ENCODE peak calls at places on chromosome 17, in four cellular contexts. K is psoas muscle, L is NB4, P is cardiac fibroblast. E is an unnamed sample.

GRCh38 chr17:145671-146541 is 8.5 kb downstream of the SCGB1C2 start:
- DNase-seq in L (no peak), P (no peak), K (peak), E (no peak)

GRCh38 chr17:76053230-76054111 is 18.8 kb downstream of the SRP68 start:
- DNase-seq in K (no peak), P (peak), L (peak), E (no peak)

GRCh38 chr17:4584125-4584834 is at the start of gene SMTNL2:
- DNase-seq in L (no peak), P (no peak), K (peak), E (no peak)

GRCh38 chr17:32386844-32387243 is 36.9 kb downstream of the ZNF207 start:
- DNase-seq in P (peak), K (no peak), L (no peak), E (no peak)

GRCh38 chr17:7834554-7834890 is 505 bp downstream of the KDM6B start:
- DNase-seq in L (no peak), P (peak), K (peak), E (peak)

GRCh38 chr17:61570118-61570517 is 20.9 kb downstream of the NACA2 start:
- DNase-seq in L (no peak), P (peak), K (no peak), E (peak)

GRCh38 chr17:36498560-36499300 is 12.2 kb downstream of the ZNHIT3 start:
- DNase-seq in L (no peak), K (no peak), P (no peak), E (no peak)

GRCh38 chr17:81428121-81428515 is 32.9 kb downstream of the BAHCC1 start:
- DNase-seq in K (peak), L (peak), P (no peak), E (no peak)

GRCh38 chr17:79465011-79466006 is 145.5 kb downstream of the RBFOX3 start:
- DNase-seq in K (peak), P (no peak), L (no peak), E (no peak)

GRCh38 chr17:37702605-37703004 is 42.3 kb downstream of the HNF1B start:
- DNase-seq in L (no peak), K (no peak), P (peak), E (no peak)

GRCh38 chr17:33053641-33054040 is 62.0 kb downstream of the SPACA3 start:
- DNase-seq in L (no peak), P (no peak), K (no peak), E (no peak)

GRCh38 chr17:66313325-66313724 is 10.9 kb downstream of the PRKCA start:
- DNase-seq in P (no peak), L (no peak), K (no peak), E (no peak)

GRCh38 chr17:18191967-18192366 is 8.3 kb downstream of the ALKBH5 start:
- DNase-seq in L (no peak), P (peak), K (no peak), E (no peak)

GRCh38 chr17:71503710-71504471 is 616.9 kb upstream of the SOX9 start:
- DNase-seq in L (no peak), P (no peak), K (no peak), E (no peak)

GRCh38 chr17:18143044-18143936 is 34.7 kb downstream of the MYO15A start:
- DNase-seq in L (peak), K (no peak), P (peak), E (peak)

GRCh38 chr17:34269969-34270368 is at the start of gene CCL7:
- DNase-seq in K (no peak), L (peak), P (peak), E (no peak)

GRCh38 chr17:41116292-41116691 is 1.9 kb downstream of the KRTAP4-11 start:
- DNase-seq in L (no peak), P (no peak), K (no peak), E (no peak)

GRCh38 chr17:48997827-48998556 is 807 bp downstream of the IGF2BP1 start:
- DNase-seq in L (peak), P (no peak), K (no peak), E (no peak)

GRCh38 chr17:80116276-80116922 is 15.0 kb downstream of the GAA start:
- DNase-seq in L (no peak), P (no peak), K (no peak), E (no peak)

GRCh38 chr17:50947844-50948514 is 81.8 kb upstream of the TOB1 start:
- DNase-seq in L (no peak), P (no peak), K (peak), E (no peak)

GRCh38 chr17:45722161-45722560 is 62.0 kb upstream of the CRHR1 start:
- DNase-seq in P (peak), L (peak), K (no peak), E (no peak)

GRCh38 chr17:7982171-7982570 is 20.2 kb upstream of the GUCY2D start:
- DNase-seq in K (no peak), P (peak), L (peak), E (no peak)

GRCh38 chr17:71080937-71081336 is 911.6 kb downstream of the KCNJ2 start:
- DNase-seq in L (no peak), P (no peak), K (no peak), E (no peak)

GRCh38 chr17:76038050-76038449 is 10.9 kb upstream of the EVPL start:
- DNase-seq in P (no peak), L (no peak), K (no peak), E (no peak)

GRCh38 chr17:9291912-9292562 is 270.7 kb downstream of the NTN1 start:
- DNase-seq in K (peak), P (peak), L (peak), E (peak)

GRCh38 chr17:13541032-13541480 is 60.7 kb downstream of the HS3ST3A1 start:
- DNase-seq in K (no peak), L (no peak), P (peak), E (no peak)

GRCh38 chr17:32783602-32784001 is 93.3 kb downstream of the MYO1D start:
- DNase-seq in L (peak), P (peak), K (no peak), E (peak)

GRCh38 chr17:50501054-50501453 is 7.2 kb upstream of the MYCBPAP start:
- DNase-seq in L (peak), P (peak), K (no peak), E (peak)

GRCh38 chr17:75639327-75639726 is 6.1 kb downstream of the SMIM5 start:
- DNase-seq in P (no peak), K (peak), L (no peak), E (no peak)

DNA sequence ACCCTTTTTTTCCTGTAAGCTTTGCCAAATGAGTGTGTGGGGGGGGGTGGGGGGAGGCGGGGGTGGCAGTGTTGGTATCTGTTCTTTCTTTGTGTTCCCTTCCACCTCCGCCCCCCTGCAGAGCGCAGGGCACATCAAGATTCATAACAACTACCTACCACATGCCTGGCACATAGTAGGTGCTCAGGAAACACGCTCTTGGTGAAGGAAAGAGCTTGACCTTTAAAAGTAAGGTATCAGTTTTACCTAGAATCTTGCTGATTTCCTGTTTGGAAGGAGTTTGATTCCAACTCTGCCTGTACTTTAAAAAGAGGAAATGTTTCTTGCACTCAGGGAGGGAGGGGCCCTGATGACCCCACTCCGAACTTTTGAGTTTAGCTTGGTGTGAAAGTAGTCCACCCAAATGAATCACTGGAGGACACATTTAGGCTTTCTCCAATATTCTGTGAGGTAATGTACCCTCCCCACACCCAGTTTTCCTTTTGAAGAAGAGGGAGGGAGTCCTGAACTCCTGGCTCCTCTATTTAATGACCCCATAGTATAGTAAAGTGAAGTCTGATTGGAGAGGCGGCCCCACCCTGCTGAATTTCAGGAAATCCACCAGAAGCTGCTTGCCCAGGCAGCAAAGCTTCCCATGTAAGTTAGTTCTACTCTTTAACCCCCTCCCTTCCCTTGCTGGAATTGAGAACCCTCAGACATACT is 549 bp upstream of the FAM20A start:
- DNase-seq in K (peak), P (no peak), L (no peak), E (no peak)
- H3K4me3 ChIP-seq in K (peak), P (no peak), L (no peak), E (no peak)

GRCh38 chr17:68453991-68454665 is 3.2 kb downstream of the WIPI1 start:
- DNase-seq in L (no peak), P (no peak), K (no peak), E (no peak)

GRCh38 chr17:68457168-68457538 is at the start of gene WIPI1:
- DNase-seq in P (no peak), K (peak), L (no peak), E (no peak)

GRCh38 chr17:68457539-68458259 is 403 bp upstream of the WIPI1 start:
- DNase-seq in K (peak), L (peak), P (peak), E (peak)

GRCh38 chr17:68456529-68457167 is 648 bp downstream of the WIPI1 start:
- DNase-seq in P (peak), K (peak), L (peak), E (peak)

GRCh38 chr17:68455756-68456528 is 1.4 kb downstream of the WIPI1 start:
- DNase-seq in K (no peak), L (peak), P (peak), E (no peak)
- H3K4me3 ChIP-seq in K (peak), L (peak), P (peak), E (peak)

DNA sequence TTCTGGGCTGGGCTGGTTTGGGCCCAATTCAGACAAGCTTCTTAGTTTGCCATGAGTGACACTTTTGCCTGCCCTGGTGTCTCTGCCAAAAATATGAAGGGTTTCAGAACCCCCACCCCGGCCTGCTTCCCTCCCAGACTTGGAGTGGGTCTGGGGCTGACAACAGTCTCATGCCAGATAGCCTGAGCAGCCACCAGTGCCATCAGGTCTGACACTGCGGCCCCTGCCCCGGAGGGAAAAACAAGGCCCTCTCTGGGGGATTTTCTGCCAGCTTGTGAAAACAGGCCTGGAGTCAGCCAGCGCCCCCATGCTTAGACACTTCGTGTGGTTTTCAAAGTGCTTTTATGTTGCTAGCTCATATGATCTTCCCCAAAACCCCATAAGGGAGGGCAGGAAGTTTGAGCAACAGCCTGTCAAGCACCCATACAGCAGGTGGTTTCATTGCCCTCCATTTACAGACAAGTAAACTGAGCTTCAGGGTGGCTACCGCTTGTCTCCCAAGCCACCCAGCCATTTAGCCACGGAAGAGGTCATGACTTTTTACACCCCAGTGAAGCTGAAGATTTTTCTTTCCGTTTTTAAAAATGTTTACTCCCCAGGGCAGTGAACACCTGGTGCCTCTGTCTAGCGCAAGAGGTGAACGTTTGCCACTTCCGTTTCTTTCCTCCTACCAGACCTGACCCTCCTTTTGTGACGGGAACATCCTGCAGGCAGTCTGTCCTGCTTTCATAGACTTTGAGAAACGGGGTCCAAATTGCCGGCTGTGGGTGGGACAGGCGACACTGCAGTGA is 300.6 kb downstream of the SEC14L1 start:
- DNase-seq in L (peak), P (no peak), K (no peak), E (peak)
- H3K4me3 ChIP-seq in L (peak), P (no peak), K (no peak), E (peak)

DNA sequence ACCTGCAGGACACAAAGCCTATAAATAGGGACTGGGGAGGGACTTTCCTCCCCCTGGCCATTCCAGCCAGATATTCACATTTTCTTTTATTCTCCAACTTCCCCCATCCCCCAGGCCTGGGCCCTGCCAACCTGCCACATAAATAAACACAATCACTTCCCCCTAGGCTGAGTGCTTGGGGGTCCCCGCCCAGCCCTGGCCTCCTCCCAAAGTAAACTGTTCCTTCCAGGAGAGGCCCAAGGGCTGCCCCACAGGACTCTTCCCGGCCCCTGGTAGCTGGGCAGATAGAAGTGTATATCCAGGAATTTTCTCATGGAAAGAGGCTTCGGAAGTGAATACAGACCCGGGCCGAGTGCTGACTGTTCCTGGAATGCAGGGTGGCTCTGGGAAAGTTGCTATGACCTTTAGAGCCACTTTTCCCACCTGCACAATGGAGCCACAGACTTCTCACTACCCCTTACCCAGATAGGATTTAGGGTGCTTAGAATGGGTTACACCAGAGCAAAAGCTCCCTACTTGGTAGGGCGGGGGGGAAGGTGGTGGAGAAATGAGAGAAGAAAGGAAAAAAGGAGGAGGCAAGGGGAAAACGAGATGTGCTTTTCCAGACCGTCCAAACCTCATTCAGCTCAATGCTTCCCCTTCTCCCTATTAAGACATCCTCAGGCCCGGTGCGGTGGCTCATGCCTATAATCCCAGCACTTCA is 8.5 kb downstream of the CSF3 start:
- DNase-seq in P (peak), L (no peak), K (no peak), E (no peak)
- H3K4me3 ChIP-seq in P (no peak), L (no peak), K (no peak), E (no peak)

GRCh38 chr17:78184868-78185267 is 2.0 kb downstream of the TK1 start:
- DNase-seq in L (no peak), P (no peak), K (no peak), E (no peak)
- H3K4me3 ChIP-seq in L (no peak), P (no peak), K (no peak), E (no peak)

E was measured in GM12865.